ENCODE peak calls at places on chromosome 19, in six cellular contexts. Q, W, V, C, G and F are unnamed samples.

GRCh38 chr19:1259206-1259872 is 9.8 kb upstream of the CIRBP start:
- DNase-seq in C (no peak), G (peak), Q (no peak), V (peak), W (peak), F (peak)

GRCh38 chr19:29666634-29667389 is 1.6 kb downstream of the PLEKHF1 start:
- DNase-seq in G (no peak), W (peak), C (no peak), V (peak), Q (peak), F (peak)

GRCh38 chr19:14409157-14410053 is 9.7 kb downstream of the DDX39A start:
- DNase-seq in Q (no peak), G (no peak), C (no peak), W (no peak), V (no peak), F (no peak)

GRCh38 chr19:55585658-55586339 is 5.2 kb upstream of the ZNF579 start:
- DNase-seq in V (peak), G (peak), Q (peak), C (peak), W (peak), F (no peak)

GRCh38 chr19:55146078-55146647 is 2.8 kb downstream of the TNNT1 start:
- DNase-seq in V (no peak), C (no peak), G (no peak), W (no peak), Q (no peak), F (peak)

GRCh38 chr19:1221141-1221903 is 15.7 kb downstream of the STK11 start:
- DNase-seq in G (no peak), V (peak), Q (peak), C (peak), W (no peak), F (no peak)

GRCh38 chr19:45364696-45365095 is 5.7 kb downstream of the ERCC2 start:
- DNase-seq in W (no peak), V (no peak), G (no peak), C (no peak), Q (no peak), F (no peak)

GRCh38 chr19:14775855-14776254 is 2.5 kb downstream of the ADGRE2 start:
- DNase-seq in G (no peak), C (peak), W (no peak), V (no peak), Q (peak), F (peak)

GRCh38 chr19:6373096-6373812 is 660 bp downstream of the ALKBH7 start:
- DNase-seq in W (peak), Q (peak), G (peak), C (peak), V (peak), F (peak)

GRCh38 chr19:56261145-56261544 is 11.4 kb upstream of the EDDM13 start:
- DNase-seq in Q (no peak), G (no peak), V (no peak), W (no peak), C (no peak), F (peak)

GRCh38 chr19:40601061-40601973 is at the start of gene LTBP4:
- DNase-seq in V (peak), C (peak), Q (no peak), G (peak), W (no peak), F (peak)

GRCh38 chr19:4199699-4200293 is 17.3 kb downstream of the ANKRD24 start:
- DNase-seq in C (no peak), Q (no peak), V (peak), G (no peak), W (no peak), F (no peak)

GRCh38 chr19:3868770-3869456 is at the start of gene ZFR2:
- DNase-seq in V (peak), W (no peak), G (no peak), C (no peak), Q (no peak), F (no peak)

GRCh38 chr19:29117926-29118325 is 95.0 kb downstream of the UQCRFS1 start:
- DNase-seq in V (no peak), W (no peak), C (no peak), Q (no peak), G (no peak), F (no peak)

GRCh38 chr19:23531231-23531790 is 136.0 kb upstream of the ZNF91 start:
- DNase-seq in G (no peak), C (no peak), Q (no peak), V (no peak), W (no peak), F (no peak)

GRCh38 chr19:46624958-46625661 is at the start of gene PTGIR:
- DNase-seq in C (peak), G (no peak), V (peak), Q (no peak), W (peak), F (no peak)

GRCh38 chr19:54164369-54165068 is 5.0 kb upstream of the LENG1 start:
- DNase-seq in C (no peak), W (peak), G (peak), V (peak), Q (no peak), F (peak)

GRCh38 chr19:44367024-44367423 is 10.5 kb upstream of the ZNF112 start:
- DNase-seq in G (no peak), C (no peak), Q (no peak), W (no peak), V (no peak), F (no peak)

GRCh38 chr19:33248954-33249613 is 23.4 kb upstream of the SLC7A10 start:
- DNase-seq in Q (no peak), C (no peak), G (no peak), V (peak), W (no peak), F (peak)

GRCh38 chr19:14961956-14962685 is 17.5 kb downstream of the SLC1A6 start:
- DNase-seq in G (no peak), V (no peak), Q (no peak), W (no peak), C (no peak), F (no peak)

GRCh38 chr19:35045667-35046300 is 4.3 kb downstream of the HPN start:
- DNase-seq in V (peak), W (no peak), G (no peak), C (no peak), Q (peak), F (peak)

GRCh38 chr19:30344446-30345425 is 27.4 kb upstream of the ZNF536 start:
- DNase-seq in W (no peak), C (no peak), V (no peak), G (no peak), Q (peak), F (no peak)

GRCh38 chr19:7692417-7693088 is 9.4 kb downstream of the FCER2 start:
- DNase-seq in G (no peak), V (no peak), W (no peak), C (no peak), Q (no peak), F (no peak)

GRCh38 chr19:49684251-49684982 is 5.0 kb upstream of the ADM5 start:
- DNase-seq in C (no peak), G (no peak), W (no peak), V (peak), Q (no peak), F (no peak)

GRCh38 chr19:7421941-7422744 is 66.7 kb downstream of the PEX11G start:
- DNase-seq in W (no peak), C (no peak), G (no peak), V (no peak), Q (no peak), F (no peak)

GRCh38 chr19:54418030-54418929 is 3.0 kb downstream of the TTYH1 start:
- DNase-seq in Q (peak), V (no peak), W (no peak), C (peak), G (no peak), F (peak)